ENCODE peak calls at places on chromosomes 2 and 18, in four cellular contexts. One of them, this sample, is unnamed.

GRCh38 chr18:217532-218334 is 50.1 kb downstream of the THOC1 start:
- DNase-seq in AG04449: no peak
- DNase-seq in dorsolateral prefrontal cortex: no peak
- DNase-seq in GM23248: no peak
- DNase-seq in this sample: no peak

GRCh38 chr2:26513261-26513660 is 35.3 kb upstream of the OTOF start:
- DNase-seq in AG04449: no peak
- DNase-seq in dorsolateral prefrontal cortex: no peak
- DNase-seq in GM23248: no peak
- DNase-seq in this sample: no peak

GRCh38 chr18:13539843-13540535 is 186.4 kb downstream of the FAM210A start:
- DNase-seq in AG04449: no peak
- DNase-seq in dorsolateral prefrontal cortex: no peak
- DNase-seq in GM23248: no peak
- DNase-seq in this sample: no peak

GRCh38 chr18:13511961-13512572 is 214.3 kb downstream of the FAM210A start:
- DNase-seq in AG04449: no peak
- DNase-seq in dorsolateral prefrontal cortex: no peak
- DNase-seq in GM23248: no peak
- DNase-seq in this sample: no peak

GRCh38 chr18:24672165-24672950 is 211.9 kb downstream of the HRH4 start:
- DNase-seq in AG04449: no peak
- DNase-seq in dorsolateral prefrontal cortex: no peak
- DNase-seq in GM23248: peak
- DNase-seq in this sample: no peak

GRCh38 chr2:101983486-101983885 is 8.3 kb upstream of the IL1R2 start:
- DNase-seq in AG04449: no peak
- DNase-seq in dorsolateral prefrontal cortex: no peak
- DNase-seq in GM23248: peak
- DNase-seq in this sample: no peak

GRCh38 chr2:230814616-230815015 is 50.1 kb upstream of the ITM2C start:
- DNase-seq in AG04449: no peak
- DNase-seq in dorsolateral prefrontal cortex: no peak
- DNase-seq in GM23248: peak
- DNase-seq in this sample: peak

GRCh38 chr2:190489475-190489874 is 45.0 kb downstream of the NEMP2 start:
- DNase-seq in AG04449: no peak
- DNase-seq in dorsolateral prefrontal cortex: no peak
- DNase-seq in GM23248: no peak
- DNase-seq in this sample: no peak

GRCh38 chr2:201908901-201909300 is 102.6 kb downstream of the CDK15 start:
- DNase-seq in AG04449: peak
- DNase-seq in dorsolateral prefrontal cortex: no peak
- DNase-seq in GM23248: peak
- DNase-seq in this sample: no peak

GRCh38 chr2:231575612-231576256 is 16.9 kb upstream of the TEX44 start:
- DNase-seq in AG04449: no peak
- DNase-seq in dorsolateral prefrontal cortex: no peak
- DNase-seq in GM23248: no peak
- DNase-seq in this sample: no peak

This sample was measured in hepatocyte.